ENCODE peak calls at places on chromosomes 4 and X, in six cellular contexts. One of them, this sample, is unnamed. For H3K4me1, the result is how much of the 10 kb centered on the place peaks cover.

GRCh38 chr4:8817081-8817812 is 54.4 kb downstream of the HMX1 start:
- DNase-seq in A549: no peak
- DNase-seq in mucosa of descending colon: no peak
- DNase-seq in kidney: no peak
- DNase-seq in uterus: no peak
- DNase-seq in transverse colon: no peak
- DNase-seq in this sample: no peak

GRCh38 chr4:128782076-128782715 is 27.3 kb upstream of the JADE1 start:
- DNase-seq in A549: peak
- DNase-seq in mucosa of descending colon: no peak
- DNase-seq in kidney: no peak
- DNase-seq in uterus: peak
- DNase-seq in transverse colon: peak
- DNase-seq in this sample: peak

GRCh38 chr4:186702940-186703339 is 20.7 kb downstream of the FAT1 start:
- DNase-seq in A549: no peak
- DNase-seq in mucosa of descending colon: no peak
- DNase-seq in kidney: peak
- DNase-seq in uterus: no peak
- DNase-seq in transverse colon: no peak
- DNase-seq in this sample: no peak

GRCh38 chrX:69153060-69153730 is 12.1 kb downstream of the PJA1 start:
- DNase-seq in A549: no peak
- DNase-seq in mucosa of descending colon: no peak
- DNase-seq in kidney: peak
- DNase-seq in uterus: peak
- DNase-seq in transverse colon: no peak
- DNase-seq in this sample: no peak

GRCh38 chr4:87939978-87940690 is 35.4 kb upstream of the SPP1 start:
- DNase-seq in A549: no peak
- DNase-seq in mucosa of descending colon: no peak
- DNase-seq in kidney: no peak
- DNase-seq in uterus: no peak
- DNase-seq in transverse colon: no peak
- DNase-seq in this sample: no peak

GRCh38 chrX:95427389-95427788 is 1257.3 kb upstream of the DIAPH2 start:
- DNase-seq in A549: no peak
- DNase-seq in mucosa of descending colon: no peak
- DNase-seq in kidney: no peak
- DNase-seq in uterus: no peak
- DNase-seq in transverse colon: no peak
- DNase-seq in this sample: no peak

GRCh38 chr4:89837385-89837995 is 529 bp upstream of the SNCA start:
- DNase-seq in A549: peak
- DNase-seq in mucosa of descending colon: no peak
- DNase-seq in kidney: peak
- DNase-seq in uterus: peak
- DNase-seq in transverse colon: no peak
- DNase-seq in this sample: no peak

GRCh38 chr4:169582706-169583105 is 29.7 kb downstream of the NEK1 start:
- DNase-seq in A549: no peak
- DNase-seq in mucosa of descending colon: no peak
- DNase-seq in kidney: no peak
- DNase-seq in uterus: no peak
- DNase-seq in transverse colon: no peak
- DNase-seq in this sample: no peak

GRCh38 chr4:174117445-174117844 is 166.0 kb downstream of the FBXO8 start:
- DNase-seq in A549: no peak
- DNase-seq in mucosa of descending colon: no peak
- DNase-seq in kidney: no peak
- DNase-seq in uterus: no peak
- DNase-seq in transverse colon: no peak
- DNase-seq in this sample: no peak

GRCh38 chr4:65241257-65241997 is 428.9 kb downstream of the EPHA5 start:
- DNase-seq in A549: no peak
- DNase-seq in mucosa of descending colon: no peak
- DNase-seq in kidney: peak
- DNase-seq in uterus: no peak
- DNase-seq in transverse colon: no peak
- DNase-seq in this sample: no peak

GRCh38 chrX:115952417-115953092 is 218.0 kb upstream of the AGTR2 start:
- DNase-seq in A549: no peak
- DNase-seq in mucosa of descending colon: no peak
- DNase-seq in kidney: peak
- DNase-seq in uterus: no peak
- DNase-seq in transverse colon: no peak
- DNase-seq in this sample: no peak

GRCh38 chrX:123339201-123339905 is 155.3 kb downstream of the GRIA3 start:
- DNase-seq in A549: peak
- DNase-seq in mucosa of descending colon: no peak
- DNase-seq in kidney: no peak
- DNase-seq in uterus: no peak
- DNase-seq in transverse colon: no peak
- DNase-seq in this sample: peak

GRCh38 chr4:152700151-152700550 is 20.4 kb upstream of the TMEM154 start:
- DNase-seq in A549: no peak
- DNase-seq in mucosa of descending colon: no peak
- DNase-seq in kidney: no peak
- DNase-seq in uterus: no peak
- DNase-seq in transverse colon: no peak
- DNase-seq in this sample: no peak

GRCh38 chrX:55135171-55135570 is 46.4 kb downstream of the PAGE2 start:
- DNase-seq in A549: peak
- DNase-seq in mucosa of descending colon: no peak
- DNase-seq in kidney: no peak
- DNase-seq in uterus: peak
- DNase-seq in transverse colon: peak
- DNase-seq in this sample: peak

GRCh38 chr4:56871357-56871993 is 36.2 kb upstream of the REST start:
- DNase-seq in A549: no peak
- DNase-seq in mucosa of descending colon: no peak
- DNase-seq in kidney: no peak
- DNase-seq in uterus: no peak
- DNase-seq in transverse colon: no peak
- DNase-seq in this sample: no peak

GRCh38 chrX:124234348-124234747 is 98.1 kb upstream of the TEX13D start:
- DNase-seq in A549: no peak
- DNase-seq in mucosa of descending colon: no peak
- DNase-seq in kidney: no peak
- DNase-seq in uterus: no peak
- DNase-seq in transverse colon: no peak
- DNase-seq in this sample: no peak

GRCh38 chr4:167622481-167623240 is 388.4 kb upstream of the SPOCK3 start:
- DNase-seq in A549: peak
- DNase-seq in mucosa of descending colon: no peak
- DNase-seq in kidney: no peak
- DNase-seq in uterus: no peak
- DNase-seq in transverse colon: peak
- DNase-seq in this sample: peak

GRCh38 chr4:140754918-140755810 is 1.0 kb downstream of the TBC1D9 start:
- DNase-seq in A549: no peak
- DNase-seq in mucosa of descending colon: no peak
- DNase-seq in kidney: no peak
- DNase-seq in uterus: no peak
- DNase-seq in transverse colon: no peak
- DNase-seq in this sample: peak

GRCh38 chrX:112664928-112665327 is 14.8 kb downstream of the LHFPL1 start:
- DNase-seq in A549: no peak
- DNase-seq in mucosa of descending colon: no peak
- DNase-seq in kidney: no peak
- DNase-seq in uterus: no peak
- DNase-seq in transverse colon: no peak
- DNase-seq in this sample: no peak

GRCh38 chr4:151824647-151825046 is 63.8 kb upstream of the GATB start:
- DNase-seq in A549: no peak
- DNase-seq in mucosa of descending colon: no peak
- DNase-seq in kidney: no peak
- DNase-seq in uterus: no peak
- DNase-seq in transverse colon: no peak
- DNase-seq in this sample: peak

GRCh38 chrX:129634541-129634940 is 20.2 kb downstream of the APLN start:
- DNase-seq in A549: no peak
- DNase-seq in mucosa of descending colon: no peak
- DNase-seq in kidney: no peak
- DNase-seq in uterus: no peak
- DNase-seq in transverse colon: no peak
- DNase-seq in this sample: no peak

GRCh38 chrX:140151316-140151715 is 186.0 kb upstream of the CXorf66 start:
- DNase-seq in A549: no peak
- DNase-seq in mucosa of descending colon: no peak
- DNase-seq in kidney: no peak
- DNase-seq in uterus: no peak
- DNase-seq in transverse colon: no peak
- DNase-seq in this sample: no peak

GRCh38 chrX:138890491-138890890 is 179.0 kb upstream of the FGF13 start:
- DNase-seq in A549: no peak
- DNase-seq in mucosa of descending colon: no peak
- DNase-seq in kidney: no peak
- DNase-seq in uterus: no peak
- DNase-seq in transverse colon: no peak
- DNase-seq in this sample: no peak
- H3K4me1 ChIP-seq in A549: under half
- H3K4me1 ChIP-seq in mucosa of descending colon: under half
- H3K4me1 ChIP-seq in kidney: under half
- H3K4me1 ChIP-seq in uterus: under half
- H3K4me1 ChIP-seq in transverse colon: under half
- H3K4me1 ChIP-seq in this sample: under half

GRCh38 chr4:158673633-158674032 is 1.5 kb downstream of the ETFDH start:
- DNase-seq in A549: no peak
- DNase-seq in mucosa of descending colon: no peak
- DNase-seq in kidney: no peak
- DNase-seq in uterus: no peak
- DNase-seq in transverse colon: no peak
- DNase-seq in this sample: peak
- H3K4me1 ChIP-seq in A549: under half
- H3K4me1 ChIP-seq in mucosa of descending colon: under half
- H3K4me1 ChIP-seq in kidney: under half
- H3K4me1 ChIP-seq in uterus: under half
- H3K4me1 ChIP-seq in transverse colon: under half
- H3K4me1 ChIP-seq in this sample: under half

DNA sequence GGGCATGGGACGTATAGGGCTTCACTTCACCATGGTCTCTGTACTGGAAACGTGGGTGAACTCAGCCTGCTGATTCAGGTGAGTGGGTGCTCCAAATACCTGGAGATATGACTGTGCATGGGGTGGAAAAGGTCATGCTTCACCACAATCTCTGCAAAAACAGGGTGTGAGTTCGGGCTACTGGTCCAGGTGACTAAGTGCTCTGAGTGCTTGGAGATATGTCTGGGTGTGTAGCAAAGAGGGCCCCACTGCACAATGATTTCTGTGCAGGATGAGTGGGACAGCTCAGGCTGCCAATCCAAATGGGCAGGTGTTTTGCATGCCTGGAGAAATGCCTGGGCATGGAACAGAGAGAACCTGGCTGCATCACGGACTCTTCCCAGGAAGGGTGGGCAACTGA is 11.2 kb upstream of the CPXCR1 start:
- DNase-seq in A549: no peak
- DNase-seq in mucosa of descending colon: no peak
- DNase-seq in kidney: no peak
- DNase-seq in uterus: no peak
- DNase-seq in transverse colon: no peak
- DNase-seq in this sample: no peak
- H3K4me1 ChIP-seq in A549: under half
- H3K4me1 ChIP-seq in mucosa of descending colon: under half
- H3K4me1 ChIP-seq in kidney: under half
- H3K4me1 ChIP-seq in uterus: under half
- H3K4me1 ChIP-seq in transverse colon: under half
- H3K4me1 ChIP-seq in this sample: under half

GRCh38 chr4:138979742-138980141 is 35.8 kb upstream of the NOCT start:
- DNase-seq in A549: peak
- DNase-seq in mucosa of descending colon: no peak
- DNase-seq in kidney: no peak
- DNase-seq in uterus: no peak
- DNase-seq in transverse colon: no peak
- DNase-seq in this sample: no peak
- H3K4me1 ChIP-seq in A549: under half
- H3K4me1 ChIP-seq in mucosa of descending colon: under half
- H3K4me1 ChIP-seq in kidney: under half
- H3K4me1 ChIP-seq in uterus: under half
- H3K4me1 ChIP-seq in transverse colon: under half
- H3K4me1 ChIP-seq in this sample: under half

DNA sequence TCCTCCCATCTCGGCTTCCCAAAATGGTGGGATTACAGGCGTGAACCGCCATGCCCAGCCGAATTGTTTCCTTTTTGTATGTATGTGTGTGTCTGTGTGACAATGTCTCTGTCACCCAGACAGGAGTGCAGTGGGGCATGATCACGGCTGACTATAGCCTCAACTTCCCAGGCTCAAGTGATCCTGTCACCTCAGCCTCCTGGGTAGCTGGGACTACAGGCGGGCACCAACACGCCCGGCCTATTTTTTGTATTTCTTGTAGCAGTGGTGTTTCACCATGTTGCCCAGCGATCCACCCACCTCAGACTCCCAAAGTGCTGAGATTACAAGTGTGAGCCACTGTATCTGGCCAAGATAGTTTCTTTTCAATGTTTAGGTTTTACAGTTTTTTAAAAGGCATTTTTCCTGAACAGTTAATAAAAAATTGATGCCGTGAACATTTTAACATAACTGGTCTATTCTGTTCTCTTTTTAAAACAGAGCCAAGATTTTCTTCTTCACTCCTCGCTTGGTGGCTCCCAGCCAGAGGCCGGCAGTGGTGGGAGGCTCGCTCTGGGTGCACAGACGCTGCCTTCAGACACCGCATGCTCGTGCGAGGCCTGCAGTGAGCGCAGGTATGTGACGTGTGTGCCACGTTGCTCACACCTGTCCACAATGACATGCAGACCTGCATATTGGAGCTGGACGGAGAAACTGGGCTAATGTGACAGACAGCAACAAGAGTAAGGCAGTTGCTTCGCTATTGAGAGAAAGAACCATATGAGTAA is 88.5 kb downstream of the FAM193A start:
- DNase-seq in A549: no peak
- DNase-seq in mucosa of descending colon: no peak
- DNase-seq in kidney: no peak
- DNase-seq in uterus: no peak
- DNase-seq in transverse colon: no peak
- DNase-seq in this sample: no peak
- H3K4me1 ChIP-seq in A549: under half
- H3K4me1 ChIP-seq in mucosa of descending colon: under half
- H3K4me1 ChIP-seq in kidney: under half
- H3K4me1 ChIP-seq in uterus: under half
- H3K4me1 ChIP-seq in transverse colon: under half
- H3K4me1 ChIP-seq in this sample: under half

This sample was measured in small intestine.